ENCODE peak calls at places on chromosomes 4 and X, in six cellular contexts. P is A549, V is choroid plexus epithelial cell, M is thoracic aorta, X is tibial nerve, Z is cardiac muscle cell. J is an unnamed sample.
A peak's percentile ranks its signal among the peaks of the same experiment; 100 is the strongest.

GRCh38 chrX:101958139-101958538 is 26.3 kb upstream of the ZMAT1 start:
- DNase-seq in V (peak; percentile 51), X (no peak), Z (no peak), M (no peak), P (no peak), J (no peak)

GRCh38 chr4:148114436-148114835 is 327.8 kb downstream of the NR3C2 start:
- DNase-seq in X (no peak), P (no peak), V (no peak), Z (no peak), M (no peak), J (no peak)

GRCh38 chrX:30597258-30598012 is 19.9 kb upstream of the TASL start:
- DNase-seq in Z (no peak), X (no peak), M (no peak), V (no peak), P (no peak), J (no peak)

GRCh38 chrX:47224266-47224895 is 5.9 kb downstream of the CDK16 start:
- DNase-seq in Z (no peak), X (no peak), M (no peak), V (no peak), P (no peak), J (no peak)

GRCh38 chrX:111869639-111870034 is 6.3 kb upstream of the TRPC5OS start:
- DNase-seq in X (no peak), P (peak; percentile 5), Z (peak; percentile 57), V (peak; percentile 56), M (no peak), J (peak; percentile 52)

GRCh38 chr4:10596586-10597285 is 87.8 kb downstream of the CLNK start:
- DNase-seq in Z (no peak), M (no peak), P (no peak), V (peak; percentile 9), X (no peak), J (no peak)

GRCh38 chr4:20421586-20421985 is 169.9 kb downstream of the SLIT2 start:
- DNase-seq in Z (no peak), M (no peak), X (no peak), P (no peak), V (peak; percentile 66), J (no peak)

GRCh38 chrX:130118396-130118795 is 8.1 kb upstream of the ELF4 start:
- DNase-seq in M (no peak), V (peak; percentile 89), P (no peak), X (no peak), Z (peak; percentile 86), J (no peak)

GRCh38 chrX:74371399-74371798 is 49.9 kb upstream of the SLC16A2 start:
- DNase-seq in P (no peak), V (no peak), M (no peak), Z (no peak), X (no peak), J (no peak)

GRCh38 chr4:68162196-68162595 is 32.5 kb upstream of the TMPRSS11F start:
- DNase-seq in M (no peak), Z (no peak), X (no peak), P (no peak), V (no peak), J (no peak)

GRCh38 chr4:1200425-1201035 is 28.1 kb upstream of the SPON2 start:
- DNase-seq in P (no peak), V (peak; percentile 91), X (peak; percentile 17), Z (peak; percentile 91), M (no peak), J (no peak)

GRCh38 chr4:98838977-98839618 is 89.8 kb downstream of the EIF4E start:
- DNase-seq in M (no peak), V (peak; percentile 77), P (no peak), X (no peak), Z (peak; percentile 94), J (no peak)

GRCh38 chr4:95761441-95761840 is 78.5 kb upstream of the PDHA2 start:
- DNase-seq in P (no peak), V (peak; percentile 31), Z (peak; percentile 70), M (no peak), X (no peak), J (no peak)

GRCh38 chrX:109485470-109486340 is 3.8 kb upstream of the GUCY2F start:
- DNase-seq in V (peak; percentile 76), M (peak; percentile 3), X (peak; percentile 30), Z (peak; percentile 74), P (peak; percentile 15), J (peak; percentile 76)

GRCh38 chr4:8775121-8775520 is 96.5 kb downstream of the HMX1 start:
- DNase-seq in M (no peak), Z (no peak), V (no peak), P (no peak), X (no peak), J (no peak)

GRCh38 chr4:129526812-129527211 is 430.9 kb downstream of the C4orf33 start:
- DNase-seq in Z (peak; percentile 39), M (no peak), X (no peak), P (no peak), V (peak; percentile 33), J (no peak)

GRCh38 chrX:34658316-34658715 is 1.2 kb upstream of the TMEM47 start:
- DNase-seq in Z (peak; percentile 52), X (no peak), P (no peak), V (peak; percentile 55), M (no peak), J (no peak)

GRCh38 chrX:140475025-140475424 is 29.8 kb downstream of the SOX3 start:
- DNase-seq in Z (no peak), P (no peak), V (no peak), M (no peak), X (no peak), J (no peak)

GRCh38 chrX:140480765-140481164 is 24.1 kb downstream of the SOX3 start:
- DNase-seq in M (no peak), X (no peak), Z (no peak), V (no peak), P (no peak), J (no peak)

DNA sequence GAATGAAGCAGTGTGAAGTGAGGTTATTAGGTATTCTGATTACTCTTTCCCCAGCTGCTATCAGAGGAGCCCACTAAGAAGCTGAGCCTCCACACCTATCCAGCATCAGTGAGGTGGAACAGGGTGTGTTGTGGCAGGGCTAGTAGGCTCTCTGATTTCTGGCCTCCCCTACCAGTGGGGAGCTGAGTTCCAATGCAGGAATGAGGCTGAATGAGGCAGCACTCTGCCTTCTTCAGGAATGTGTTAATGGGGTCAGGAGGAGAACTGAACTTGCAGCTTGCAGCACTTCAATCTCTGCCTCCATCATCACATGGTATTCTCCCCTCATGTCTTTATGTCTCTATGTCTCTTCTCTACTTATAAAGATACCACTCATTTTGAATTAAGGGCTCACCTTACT is 26.9 kb downstream of the SOX3 start:
- DNase-seq in V (no peak), X (no peak), P (no peak), M (no peak), Z (no peak), J (no peak)
- TF ChIP-seq CTCF in V (no peak), X (no peak), P (no peak), M (no peak), Z (no peak), J (no peak)

GRCh38 chr4:152235718-152236117 is 300.2 kb downstream of the FBXW7 start:
- DNase-seq in M (no peak), V (no peak), P (no peak), Z (no peak), X (no peak), J (no peak)
- TF ChIP-seq CTCF in M (no peak), V (no peak), P (no peak), Z (no peak), X (no peak), J (peak; percentile 14)

GRCh38 chr4:17762705-17763104 is 18.7 kb downstream of the FAM184B start:
- DNase-seq in P (no peak), M (no peak), Z (peak; percentile 72), X (no peak), V (peak; percentile 73), J (no peak)
- TF ChIP-seq CTCF in P (peak; percentile 7), M (no peak), Z (peak; percentile 45), X (no peak), V (peak; percentile 54), J (no peak)

DNA sequence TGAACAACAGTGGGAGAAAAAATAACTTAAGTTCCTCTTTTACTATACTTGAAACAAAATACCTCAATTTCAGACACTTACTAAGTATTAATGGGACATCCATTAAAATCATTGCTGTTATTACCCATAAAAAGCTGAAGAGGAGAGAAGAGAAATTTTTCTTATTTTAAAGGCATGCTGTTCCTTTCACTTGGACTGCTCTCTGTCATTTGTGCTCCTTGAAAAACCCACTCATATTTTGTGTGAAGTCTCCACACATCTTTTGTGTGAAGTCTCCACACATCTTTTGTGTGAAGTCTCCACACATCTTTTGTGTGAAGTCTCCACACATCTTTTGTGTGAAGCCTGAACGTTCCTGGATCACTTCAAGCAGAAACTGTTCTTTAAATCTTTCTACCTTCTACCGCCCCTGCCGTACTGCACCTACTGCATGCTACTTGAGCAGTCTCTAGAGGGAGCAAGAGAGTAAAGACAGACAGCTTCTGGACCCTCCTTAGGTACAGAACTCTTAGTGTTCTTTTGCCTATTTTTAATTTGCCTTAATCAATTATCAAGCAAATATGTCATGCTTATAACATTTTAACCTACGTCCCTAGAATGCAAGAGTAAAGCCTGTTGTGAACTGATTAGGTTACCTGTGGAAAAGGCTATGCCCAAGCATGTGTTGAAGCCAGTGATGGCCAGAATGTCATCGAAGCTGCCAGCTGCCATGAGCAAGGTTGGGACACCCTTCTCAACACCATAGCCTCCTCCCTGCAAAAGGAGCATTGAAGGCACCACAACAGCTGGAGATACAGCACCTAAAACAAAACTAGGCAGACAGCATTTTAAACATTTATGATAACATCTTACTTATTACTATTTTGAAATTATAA is 27.1 kb upstream of the SLC9B1 start:
- DNase-seq in Z (peak; percentile 64), X (no peak), P (peak; percentile 21), M (no peak), V (peak; percentile 78), J (peak; percentile 19)
- TF ChIP-seq CTCF in Z (peak; percentile 79), X (peak; percentile 66), P (peak; percentile 49), M (peak; percentile 61), V (peak; percentile 87), J (peak; percentile 77)

DNA sequence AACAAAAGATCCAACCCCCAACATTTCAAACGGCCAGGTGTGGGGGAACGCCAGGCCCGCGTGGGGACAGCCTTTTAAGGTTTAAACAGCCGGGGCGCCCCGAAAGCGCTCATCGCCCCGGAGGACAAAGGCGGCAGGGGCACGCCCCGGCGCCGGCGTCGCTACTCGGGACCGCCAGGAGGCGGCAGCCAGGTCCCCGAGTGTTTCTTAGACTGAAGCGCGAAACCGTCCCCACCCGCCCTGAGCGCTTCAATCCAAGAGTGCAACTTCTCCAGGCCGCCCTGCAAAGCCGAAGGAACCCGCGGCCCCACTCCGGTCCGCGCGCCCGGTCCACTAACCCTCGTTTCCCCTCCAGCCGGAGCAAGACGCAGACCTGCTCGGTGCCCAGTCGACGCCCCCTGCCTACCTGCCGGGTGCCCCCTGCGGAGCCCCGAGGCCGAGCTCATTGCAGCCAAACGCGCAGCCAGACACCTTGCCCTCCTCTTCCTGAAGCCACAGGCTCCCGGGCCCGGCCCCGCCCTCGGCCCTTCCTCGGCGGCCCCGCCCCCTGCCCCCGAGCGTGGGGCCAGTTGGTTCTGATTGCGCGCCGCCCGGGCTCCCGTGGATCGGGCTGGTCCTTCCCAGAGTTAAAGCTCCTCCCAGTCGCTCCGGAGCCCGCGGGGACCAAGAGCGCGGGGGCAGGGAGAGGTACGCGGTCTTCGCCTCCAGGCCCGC is at the start of gene CASP6:
- DNase-seq in P (peak; percentile 54), V (peak; percentile 78), X (peak; percentile 78), M (peak; percentile 43), Z (peak; percentile 83), J (peak; percentile 71)
- TF ChIP-seq CTCF in P (peak; percentile 48), V (peak; percentile 66), X (peak; percentile 58), M (peak; percentile 72), Z (peak; percentile 68), J (peak; percentile 81)